ENCODE peak calls at places on chromosomes 4 and X, in eight cellular contexts. One of them, this sample, is unnamed. For H3K36me3, the result is how much of the 10 kb centered on the place peaks cover.

GRCh38 chrX:135927897-135928296 is 34.4 kb downstream of the SAGE1 start:
- DNase-seq in tibial nerve: no peak
- DNase-seq in pancreas: no peak
- DNase-seq in CD8-positive, alpha-beta memory T cell: no peak
- DNase-seq in mesenchymal stem cell: no peak
- DNase-seq in transverse colon: no peak
- DNase-seq in PC-9: no peak
- DNase-seq in WERI-Rb-1: no peak
- DNase-seq in this sample: no peak

GRCh38 chrX:9864011-9864410 is 77.8 kb downstream of the SHROOM2 start:
- DNase-seq in CD8-positive, alpha-beta memory T cell: no peak
- DNase-seq in mesenchymal stem cell: no peak
- DNase-seq in PC-9: no peak
- DNase-seq in tibial nerve: no peak
- DNase-seq in transverse colon: no peak
- DNase-seq in pancreas: no peak
- DNase-seq in WERI-Rb-1: no peak
- DNase-seq in this sample: no peak

GRCh38 chr4:176635372-176636261 is 157.1 kb downstream of the VEGFC start:
- DNase-seq in transverse colon: no peak
- DNase-seq in pancreas: no peak
- DNase-seq in PC-9: peak
- DNase-seq in CD8-positive, alpha-beta memory T cell: no peak
- DNase-seq in WERI-Rb-1: no peak
- DNase-seq in mesenchymal stem cell: peak
- DNase-seq in tibial nerve: no peak
- DNase-seq in this sample: peak

GRCh38 chrX:30690330-30690729 is 37.1 kb downstream of the GK start:
- DNase-seq in transverse colon: no peak
- DNase-seq in PC-9: no peak
- DNase-seq in mesenchymal stem cell: no peak
- DNase-seq in WERI-Rb-1: no peak
- DNase-seq in tibial nerve: no peak
- DNase-seq in CD8-positive, alpha-beta memory T cell: no peak
- DNase-seq in pancreas: no peak
- DNase-seq in this sample: peak

GRCh38 chrX:39401483-39402110 is 600.3 kb downstream of the MID1IP1 start:
- DNase-seq in tibial nerve: no peak
- DNase-seq in transverse colon: no peak
- DNase-seq in CD8-positive, alpha-beta memory T cell: no peak
- DNase-seq in WERI-Rb-1: no peak
- DNase-seq in mesenchymal stem cell: no peak
- DNase-seq in PC-9: no peak
- DNase-seq in pancreas: no peak
- DNase-seq in this sample: no peak

GRCh38 chrX:23797371-23798128 is 14.6 kb downstream of the SAT1 start:
- DNase-seq in PC-9: peak
- DNase-seq in mesenchymal stem cell: no peak
- DNase-seq in pancreas: no peak
- DNase-seq in WERI-Rb-1: no peak
- DNase-seq in tibial nerve: no peak
- DNase-seq in transverse colon: no peak
- DNase-seq in CD8-positive, alpha-beta memory T cell: no peak
- DNase-seq in this sample: no peak

GRCh38 chrX:112636951-112637541 is 42.7 kb downstream of the LHFPL1 start:
- DNase-seq in CD8-positive, alpha-beta memory T cell: no peak
- DNase-seq in tibial nerve: no peak
- DNase-seq in transverse colon: no peak
- DNase-seq in PC-9: no peak
- DNase-seq in pancreas: no peak
- DNase-seq in mesenchymal stem cell: peak
- DNase-seq in WERI-Rb-1: no peak
- DNase-seq in this sample: no peak

GRCh38 chr4:46425775-46426400 is 36.0 kb upstream of the GABRA2 start:
- DNase-seq in WERI-Rb-1: no peak
- DNase-seq in CD8-positive, alpha-beta memory T cell: no peak
- DNase-seq in pancreas: no peak
- DNase-seq in tibial nerve: no peak
- DNase-seq in transverse colon: no peak
- DNase-seq in PC-9: no peak
- DNase-seq in mesenchymal stem cell: peak
- DNase-seq in this sample: no peak

GRCh38 chr4:123232439-123232838 is 164.2 kb upstream of the SPRY1 start:
- DNase-seq in PC-9: no peak
- DNase-seq in mesenchymal stem cell: peak
- DNase-seq in CD8-positive, alpha-beta memory T cell: no peak
- DNase-seq in tibial nerve: no peak
- DNase-seq in WERI-Rb-1: no peak
- DNase-seq in pancreas: no peak
- DNase-seq in transverse colon: no peak
- DNase-seq in this sample: peak

GRCh38 chrX:68415289-68415688 is 18.0 kb downstream of the OPHN1 start:
- DNase-seq in pancreas: peak
- DNase-seq in tibial nerve: peak
- DNase-seq in mesenchymal stem cell: no peak
- DNase-seq in CD8-positive, alpha-beta memory T cell: no peak
- DNase-seq in PC-9: peak
- DNase-seq in transverse colon: no peak
- DNase-seq in WERI-Rb-1: no peak
- DNase-seq in this sample: peak

GRCh38 chrX:499870-500364 is 113.2 kb upstream of the PPP2R3B start:
- DNase-seq in transverse colon: no peak
- DNase-seq in WERI-Rb-1: peak
- DNase-seq in CD8-positive, alpha-beta memory T cell: no peak
- DNase-seq in tibial nerve: no peak
- DNase-seq in pancreas: no peak
- DNase-seq in PC-9: no peak
- DNase-seq in mesenchymal stem cell: no peak
- DNase-seq in this sample: no peak

GRCh38 chrX:107730991-107731766 is 44.4 kb downstream of the TSC22D3 start:
- DNase-seq in tibial nerve: no peak
- DNase-seq in WERI-Rb-1: no peak
- DNase-seq in pancreas: no peak
- DNase-seq in PC-9: no peak
- DNase-seq in CD8-positive, alpha-beta memory T cell: no peak
- DNase-seq in transverse colon: no peak
- DNase-seq in mesenchymal stem cell: peak
- DNase-seq in this sample: no peak

GRCh38 chr4:119025440-119025839 is 110.2 kb upstream of the MYOZ2 start:
- DNase-seq in tibial nerve: peak
- DNase-seq in PC-9: peak
- DNase-seq in mesenchymal stem cell: peak
- DNase-seq in pancreas: no peak
- DNase-seq in transverse colon: peak
- DNase-seq in WERI-Rb-1: no peak
- DNase-seq in CD8-positive, alpha-beta memory T cell: no peak
- DNase-seq in this sample: peak

GRCh38 chr4:119024102-119024501 is 111.5 kb upstream of the MYOZ2 start:
- DNase-seq in pancreas: no peak
- DNase-seq in PC-9: no peak
- DNase-seq in tibial nerve: no peak
- DNase-seq in CD8-positive, alpha-beta memory T cell: no peak
- DNase-seq in WERI-Rb-1: no peak
- DNase-seq in mesenchymal stem cell: no peak
- DNase-seq in transverse colon: no peak
- DNase-seq in this sample: no peak

GRCh38 chr4:119026662-119027444 is 108.8 kb upstream of the MYOZ2 start:
- DNase-seq in CD8-positive, alpha-beta memory T cell: no peak
- DNase-seq in WERI-Rb-1: no peak
- DNase-seq in pancreas: no peak
- DNase-seq in tibial nerve: peak
- DNase-seq in PC-9: no peak
- DNase-seq in transverse colon: peak
- DNase-seq in mesenchymal stem cell: no peak
- DNase-seq in this sample: no peak

GRCh38 chr4:119027815-119028214 is 107.8 kb upstream of the MYOZ2 start:
- DNase-seq in CD8-positive, alpha-beta memory T cell: no peak
- DNase-seq in transverse colon: no peak
- DNase-seq in mesenchymal stem cell: no peak
- DNase-seq in PC-9: no peak
- DNase-seq in tibial nerve: no peak
- DNase-seq in pancreas: no peak
- DNase-seq in WERI-Rb-1: no peak
- DNase-seq in this sample: no peak

GRCh38 chr4:119025916-119026661 is 109.5 kb upstream of the MYOZ2 start:
- DNase-seq in CD8-positive, alpha-beta memory T cell: no peak
- DNase-seq in PC-9: peak
- DNase-seq in transverse colon: peak
- DNase-seq in pancreas: no peak
- DNase-seq in tibial nerve: peak
- DNase-seq in mesenchymal stem cell: peak
- DNase-seq in WERI-Rb-1: no peak
- DNase-seq in this sample: peak
- H3K4me3 ChIP-seq in CD8-positive, alpha-beta memory T cell: no peak
- H3K4me3 ChIP-seq in PC-9: peak
- H3K4me3 ChIP-seq in transverse colon: peak
- H3K4me3 ChIP-seq in pancreas: no peak
- H3K4me3 ChIP-seq in tibial nerve: peak
- H3K4me3 ChIP-seq in mesenchymal stem cell: peak
- H3K4me3 ChIP-seq in WERI-Rb-1: no peak
- H3K4me3 ChIP-seq in this sample: no peak

DNA sequence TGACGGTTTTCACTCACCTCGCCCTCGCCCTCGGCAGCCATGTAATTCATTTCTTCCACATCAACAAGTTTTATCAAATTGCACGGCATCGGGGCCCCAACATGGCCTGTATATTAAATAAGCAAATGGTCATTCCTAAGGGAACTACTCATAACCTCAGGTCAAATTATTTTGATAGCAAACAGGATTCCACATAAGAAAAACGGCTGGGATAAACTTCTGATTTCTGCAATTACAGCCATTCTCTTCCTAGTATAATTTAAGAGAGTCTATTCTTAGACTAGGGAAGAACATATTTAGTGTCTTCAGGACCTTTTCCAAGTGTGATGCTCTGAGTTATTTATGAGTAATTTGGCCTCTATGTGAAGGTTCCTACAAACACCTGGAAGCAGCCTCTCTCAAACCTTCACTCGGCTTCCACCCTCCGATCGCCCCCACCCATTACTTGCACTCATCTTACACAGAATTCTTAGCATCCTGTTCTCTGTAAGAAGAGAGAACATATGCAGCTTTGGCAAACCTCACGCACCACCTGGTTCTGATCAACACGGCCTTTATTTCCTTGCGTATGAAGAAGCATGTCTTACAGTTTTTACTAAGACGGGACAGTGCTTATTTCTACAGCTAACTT is 29.4 kb upstream of the CENPU start:
- DNase-seq in PC-9: no peak
- DNase-seq in tibial nerve: no peak
- DNase-seq in pancreas: no peak
- DNase-seq in WERI-Rb-1: no peak
- DNase-seq in CD8-positive, alpha-beta memory T cell: no peak
- DNase-seq in mesenchymal stem cell: no peak
- DNase-seq in transverse colon: peak
- DNase-seq in this sample: no peak
- H3K36me3 ChIP-seq in PC-9: under half
- H3K36me3 ChIP-seq in tibial nerve: under half
- H3K36me3 ChIP-seq in pancreas: under half
- H3K36me3 ChIP-seq in WERI-Rb-1: half or more
- H3K36me3 ChIP-seq in CD8-positive, alpha-beta memory T cell: under half
- H3K36me3 ChIP-seq in mesenchymal stem cell: half or more
- H3K36me3 ChIP-seq in transverse colon: under half
- H3K36me3 ChIP-seq in this sample: half or more

GRCh38 chr4:70196855-70197254 is 1.3 kb downstream of the ODAM start:
- DNase-seq in mesenchymal stem cell: no peak
- DNase-seq in PC-9: no peak
- DNase-seq in tibial nerve: no peak
- DNase-seq in pancreas: no peak
- DNase-seq in WERI-Rb-1: no peak
- DNase-seq in CD8-positive, alpha-beta memory T cell: no peak
- DNase-seq in transverse colon: no peak
- DNase-seq in this sample: no peak

GRCh38 chr4:70190579-70190978 is 4.9 kb upstream of the ODAM start:
- DNase-seq in mesenchymal stem cell: no peak
- DNase-seq in transverse colon: no peak
- DNase-seq in PC-9: no peak
- DNase-seq in WERI-Rb-1: no peak
- DNase-seq in tibial nerve: no peak
- DNase-seq in CD8-positive, alpha-beta memory T cell: no peak
- DNase-seq in pancreas: no peak
- DNase-seq in this sample: no peak

GRCh38 chr4:70197842-70198241 is 2.3 kb downstream of the ODAM start:
- DNase-seq in transverse colon: peak
- DNase-seq in PC-9: peak
- DNase-seq in pancreas: peak
- DNase-seq in mesenchymal stem cell: no peak
- DNase-seq in WERI-Rb-1: no peak
- DNase-seq in tibial nerve: no peak
- DNase-seq in CD8-positive, alpha-beta memory T cell: no peak
- DNase-seq in this sample: peak

GRCh38 chr4:70192895-70193294 is 2.6 kb upstream of the ODAM start:
- DNase-seq in WERI-Rb-1: no peak
- DNase-seq in tibial nerve: no peak
- DNase-seq in CD8-positive, alpha-beta memory T cell: no peak
- DNase-seq in mesenchymal stem cell: no peak
- DNase-seq in PC-9: no peak
- DNase-seq in transverse colon: no peak
- DNase-seq in pancreas: no peak
- DNase-seq in this sample: no peak

DNA sequence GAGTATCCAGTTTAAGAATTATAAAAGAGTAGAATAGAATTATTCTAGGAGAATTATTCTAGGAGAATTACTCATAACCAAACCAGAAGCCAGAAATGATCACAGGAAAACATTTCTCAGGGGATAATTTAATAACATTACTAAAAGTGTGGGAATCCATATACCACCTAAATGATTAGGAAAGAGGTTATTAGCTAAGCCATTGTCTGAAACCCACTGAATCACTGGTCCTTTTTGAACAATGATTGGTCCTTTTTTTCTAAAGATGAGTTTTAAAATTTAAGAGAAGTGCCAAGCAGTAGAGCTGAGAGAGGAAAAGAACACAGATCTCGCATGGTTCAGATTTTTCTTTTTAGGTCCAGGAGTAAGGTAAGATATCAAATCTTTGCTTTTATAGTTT is at the start of gene ODAM:
- DNase-seq in transverse colon: no peak
- DNase-seq in pancreas: no peak
- DNase-seq in PC-9: no peak
- DNase-seq in WERI-Rb-1: no peak
- DNase-seq in tibial nerve: no peak
- DNase-seq in mesenchymal stem cell: no peak
- DNase-seq in CD8-positive, alpha-beta memory T cell: no peak
- DNase-seq in this sample: no peak
- H3K4me3 ChIP-seq in transverse colon: no peak
- H3K4me3 ChIP-seq in pancreas: no peak
- H3K4me3 ChIP-seq in PC-9: no peak
- H3K4me3 ChIP-seq in WERI-Rb-1: no peak
- H3K4me3 ChIP-seq in tibial nerve: no peak
- H3K4me3 ChIP-seq in mesenchymal stem cell: no peak
- H3K4me3 ChIP-seq in CD8-positive, alpha-beta memory T cell: no peak
- H3K4me3 ChIP-seq in this sample: no peak

DNA sequence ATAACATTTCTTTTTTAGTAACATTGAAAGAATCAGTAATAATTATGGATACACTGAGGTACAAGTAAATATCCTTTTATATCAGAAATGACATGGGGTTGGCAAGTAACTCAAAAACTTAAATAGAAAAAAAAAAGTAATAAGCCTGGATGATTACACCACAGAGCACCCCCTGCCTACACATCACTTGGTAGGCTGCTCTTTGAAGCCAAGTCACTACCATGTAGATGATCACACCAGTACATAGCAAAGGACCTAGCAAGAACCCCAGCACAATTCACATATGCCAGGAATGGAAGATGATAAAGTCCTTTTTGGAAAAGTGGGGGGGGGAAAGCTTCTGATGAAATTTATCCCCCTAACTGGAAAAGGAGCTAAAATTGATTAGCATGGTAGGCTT is 56.9 kb downstream of the METTL14 start:
- DNase-seq in WERI-Rb-1: no peak
- DNase-seq in pancreas: no peak
- DNase-seq in CD8-positive, alpha-beta memory T cell: no peak
- DNase-seq in PC-9: no peak
- DNase-seq in tibial nerve: no peak
- DNase-seq in transverse colon: no peak
- DNase-seq in mesenchymal stem cell: no peak
- DNase-seq in this sample: peak
- H3K36me3 ChIP-seq in WERI-Rb-1: under half
- H3K36me3 ChIP-seq in pancreas: under half
- H3K36me3 ChIP-seq in CD8-positive, alpha-beta memory T cell: under half
- H3K36me3 ChIP-seq in PC-9: under half
- H3K36me3 ChIP-seq in tibial nerve: under half
- H3K36me3 ChIP-seq in transverse colon: under half
- H3K36me3 ChIP-seq in mesenchymal stem cell: half or more
- H3K36me3 ChIP-seq in this sample: under half

This sample was measured in cardiac muscle cell.